ENCODE peak calls at places on chromosomes 3 and 15, in nine cellular contexts. P is CD4-positive, alpha-beta memory T cell; W is mesendoderm; O is lower lobe of right lung; G is upper lobe of left lung; C is effector memory CD4-positive, alpha-beta T cell; H is CD8-positive, alpha-beta T cell; Y is GM23338; V is A673. R is an unnamed sample.

GRCh38 chr15:87816811-87817210 is 439.7 kb downstream of the NTRK3 start:
- DNase-seq in P (no peak), W (no peak), O (no peak), G (no peak), C (no peak), H (no peak), Y (no peak), V (no peak), R (no peak)

GRCh38 chr15:92807971-92808571 is 92.1 kb upstream of the CHD2 start:
- DNase-seq in P (peak; percentile 34), W (peak; percentile 61), O (no peak), G (no peak), C (no peak), H (no peak), Y (peak; percentile 46), V (no peak), R (no peak)

GRCh38 chr3:172096881-172097420 is 57.6 kb downstream of the FNDC3B start:
- DNase-seq in P (no peak), W (peak; percentile 90), O (no peak), G (no peak), C (no peak), H (no peak), Y (peak; percentile 42), V (peak; percentile 60), R (no peak)

GRCh38 chr3:160183375-160184076 is 41.7 kb upstream of the C3orf80 start:
- DNase-seq in P (no peak), W (no peak), O (no peak), G (no peak), C (no peak), H (no peak), Y (no peak), V (peak; percentile 45), R (no peak)

GRCh38 chr3:16140116-16140893 is 34.2 kb upstream of the GALNT15 start:
- DNase-seq in P (no peak), W (no peak), O (no peak), G (no peak), C (no peak), H (no peak), Y (no peak), V (no peak), R (no peak)

GRCh38 chr3:40120816-40121215 is 188.7 kb upstream of the EIF1B start:
- DNase-seq in P (no peak), W (no peak), O (no peak), G (no peak), C (no peak), H (no peak), Y (no peak), V (no peak), R (no peak)

GRCh38 chr15:37016287-37016686 is 84.1 kb downstream of the MEIS2 start:
- DNase-seq in P (no peak), W (no peak), O (no peak), G (no peak), C (no peak), H (no peak), Y (no peak), V (no peak), R (no peak)

GRCh38 chr3:134357914-134358811 is 16.1 kb downstream of the AMOTL2 start:
- DNase-seq in P (no peak), W (peak; percentile 98), O (peak; percentile 54), G (no peak), C (no peak), H (no peak), Y (no peak), V (peak; percentile 91), R (no peak)

GRCh38 chr15:99651023-99651807 is 82.0 kb downstream of the LYSMD4 start:
- DNase-seq in P (no peak), W (no peak), O (no peak), G (no peak), C (no peak), H (no peak), Y (no peak), V (no peak), R (no peak)

GRCh38 chr3:41808152-41808551 is 153.8 kb downstream of the ULK4 start:
- DNase-seq in P (no peak), W (no peak), O (no peak), G (no peak), C (no peak), H (no peak), Y (no peak), V (no peak), R (no peak)

GRCh38 chr3:111578867-111579266 is 16.3 kb downstream of the ZBED2 start:
- DNase-seq in P (no peak), W (no peak), O (no peak), G (no peak), C (no peak), H (no peak), Y (no peak), V (no peak), R (no peak)

GRCh38 chr3:65170357-65171090 is 482.7 kb upstream of the ADAMTS9 start:
- DNase-seq in P (no peak), W (peak; percentile 40), O (peak; percentile 54), G (no peak), C (no peak), H (no peak), Y (peak; percentile 62), V (peak; percentile 26), R (peak; percentile 85)

GRCh38 chr3:58173670-58174472 is 36.9 kb downstream of the DNASE1L3 start:
- DNase-seq in P (peak; percentile 14), W (peak; percentile 71), O (no peak), G (no peak), C (no peak), H (peak; percentile 59), Y (peak; percentile 77), V (peak; percentile 38), R (peak; percentile 58)

GRCh38 chr3:35966629-35967464 is 327.5 kb downstream of the ARPP21 start:
- DNase-seq in P (no peak), W (no peak), O (no peak), G (no peak), C (no peak), H (no peak), Y (no peak), V (no peak), R (no peak)

GRCh38 chr3:50165388-50166308 is 10.5 kb downstream of the SEMA3F start:
- DNase-seq in P (no peak), W (peak; percentile 72), O (no peak), G (peak; percentile 67), C (no peak), H (no peak), Y (no peak), V (no peak), R (no peak)

GRCh38 chr15:34039506-34040123 is 611 bp upstream of the AVEN start:
- DNase-seq in P (peak; percentile 8), W (peak; percentile 9), O (no peak), G (no peak), C (no peak), H (no peak), Y (no peak), V (no peak), R (no peak)

DNA sequence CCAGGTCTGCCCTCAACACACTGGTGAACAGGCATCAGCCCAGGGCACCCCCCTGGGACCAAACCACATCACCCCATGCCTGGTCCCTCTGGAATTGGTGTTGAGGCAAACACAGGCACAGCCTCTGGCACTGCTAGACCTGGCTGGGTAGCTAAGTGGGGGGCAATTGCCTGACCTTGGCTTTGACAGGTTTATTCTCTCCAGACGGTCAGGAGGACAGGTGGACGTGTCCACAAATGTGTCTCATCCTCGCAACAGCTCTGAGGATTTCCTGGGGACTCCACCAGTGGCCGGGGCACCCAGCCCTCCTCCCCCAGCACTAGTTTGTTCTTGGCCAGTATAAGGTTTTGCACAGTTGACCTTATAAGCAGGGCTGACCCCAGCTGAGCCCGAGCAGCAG is 31.3 kb downstream of the TKT start:
- DNase-seq in P (no peak), W (no peak), O (no peak), G (no peak), C (no peak), H (no peak), Y (no peak), V (no peak), R (no peak)
- H3K36me3 ChIP-seq in P (peaks cover 46% of the 10 kb centered on the region), W (peaks cover 36% of the 10 kb centered on the region), O (peaks cover 68% of the 10 kb centered on the region), G (peaks cover 65% of the 10 kb centered on the region), C (peaks cover 51% of the 10 kb centered on the region), H (peaks cover 42% of the 10 kb centered on the region), Y (peaks cover 43% of the 10 kb centered on the region), V (peaks cover 32% of the 10 kb centered on the region), R (peaks cover 67% of the 10 kb centered on the region)

DNA sequence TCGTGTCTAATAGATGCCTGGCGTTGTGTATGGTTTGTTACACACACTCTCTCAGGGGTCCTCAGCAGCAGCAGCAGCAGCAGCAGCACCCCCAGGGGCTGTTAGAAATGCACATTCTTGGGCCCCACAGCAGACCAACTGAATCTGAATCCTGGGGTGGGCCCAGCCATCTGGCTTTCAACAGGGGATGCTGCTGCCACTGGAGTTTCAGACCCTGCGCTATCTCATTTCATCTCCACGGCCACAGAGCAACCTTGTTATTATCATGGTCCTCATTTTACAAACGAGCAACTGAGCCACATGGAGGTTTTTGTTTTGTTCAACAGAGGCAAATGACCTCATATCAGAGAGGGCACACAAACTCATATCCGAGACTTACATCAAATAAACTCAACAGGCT is 47.7 kb downstream of the MGLL start:
- DNase-seq in P (no peak), W (no peak), O (no peak), G (no peak), C (no peak), H (no peak), Y (no peak), V (no peak), R (no peak)
- H3K4me1 ChIP-seq in P (no peaks in the 10 kb centered on the region), W (no peaks in the 10 kb centered on the region), O (peaks cover 50% of the 10 kb centered on the region), G (peaks cover 46% of the 10 kb centered on the region), C (no peaks in the 10 kb centered on the region), H (no peaks in the 10 kb centered on the region), Y (no peaks in the 10 kb centered on the region), V (peaks cover 5% of the 10 kb centered on the region), R (peaks cover 89% of the 10 kb centered on the region)

GRCh38 chr15:42687740-42688139 is 49.2 kb downstream of the CDAN1 start:
- DNase-seq in P (no peak), W (no peak), O (no peak), G (no peak), C (no peak), H (no peak), Y (no peak), V (no peak), R (no peak)

GRCh38 chr15:42691308-42691707 is 45.6 kb downstream of the CDAN1 start:
- DNase-seq in P (no peak), W (no peak), O (no peak), G (no peak), C (no peak), H (no peak), Y (no peak), V (no peak), R (no peak)

GRCh38 chr15:42691770-42692169 is 45.2 kb downstream of the CDAN1 start:
- DNase-seq in P (no peak), W (no peak), O (no peak), G (peak; percentile 41), C (no peak), H (no peak), Y (no peak), V (no peak), R (no peak)

GRCh38 chr15:42686281-42686680 is 50.6 kb downstream of the CDAN1 start:
- DNase-seq in P (no peak), W (no peak), O (no peak), G (no peak), C (no peak), H (no peak), Y (no peak), V (no peak), R (no peak)

GRCh38 chr15:42688301-42688700 is 48.6 kb downstream of the CDAN1 start:
- DNase-seq in P (no peak), W (no peak), O (no peak), G (no peak), C (no peak), H (no peak), Y (no peak), V (no peak), R (no peak)
- H3K27ac ChIP-seq in P (no peak overlapping the region), W (no peak overlapping the region), O (no peak overlapping the region), G (no peak overlapping the region), C (no peak overlapping the region), H (no peak overlapping the region), Y (no peak overlapping the region), V (no peak overlapping the region), R (no peak overlapping the region)

GRCh38 chr15:65174491-65174890 is 10.7 kb downstream of the CLPX start:
- DNase-seq in P (no peak), W (no peak), O (no peak), G (no peak), C (no peak), H (no peak), Y (no peak), V (no peak), R (no peak)
- H3K36me3 ChIP-seq in P (peaks cover 57% of the 10 kb centered on the region), W (no peaks in the 10 kb centered on the region), O (peaks cover 100% of the 10 kb centered on the region), G (peaks cover 62% of the 10 kb centered on the region), C (peaks cover 46% of the 10 kb centered on the region), H (peaks cover 28% of the 10 kb centered on the region), Y (peaks cover 33% of the 10 kb centered on the region), V (peaks cover 77% of the 10 kb centered on the region), R (peaks cover 93% of the 10 kb centered on the region)

R was measured in left ventricle myocardium inferior.